ENCODE peak calls at places on chromosomes 12 and 14, in four cellular contexts. Q is HepG2, D is GM12878, R is K562. C is an unnamed sample.

GRCh38 chr14:61561657-61562276 is 133.5 kb upstream of the HIF1A start:
- DNase-seq in Q (peak; percentile 94), D (no peak), R (no peak), C (peak; percentile 99)

GRCh38 chr12:117836999-117837736 is 131.6 kb downstream of the KSR2 start:
- DNase-seq in Q (peak; percentile 35), D (peak; percentile 20), R (peak; percentile 65), C (peak; percentile 87)

GRCh38 chr14:97248973-97249372 is 451.8 kb downstream of the VRK1 start:
- DNase-seq in Q (no peak), D (no peak), R (no peak), C (no peak)

GRCh38 chr12:124601699-124602098 is 34.3 kb upstream of the NCOR2 start:
- DNase-seq in Q (no peak), D (no peak), R (no peak), C (no peak)

GRCh38 chr14:43438056-43438455 is 1069.0 kb downstream of the FSCB start:
- DNase-seq in Q (no peak), D (no peak), R (no peak), C (no peak)

GRCh38 chr12:111445311-111446043 is 39.8 kb downstream of the SH2B3 start:
- DNase-seq in Q (no peak), D (no peak), R (no peak), C (no peak)

GRCh38 chr12:65524666-65525065 is 246.2 kb downstream of the MSRB3 start:
- DNase-seq in Q (no peak), D (no peak), R (no peak), C (peak; percentile 14)

GRCh38 chr14:81727243-81727642 is 193.6 kb upstream of the SEL1L start:
- DNase-seq in Q (no peak), D (no peak), R (no peak), C (no peak)

GRCh38 chr14:61471297-61471980 is 150.1 kb downstream of the PRKCH start:
- DNase-seq in Q (no peak), D (no peak), R (no peak), C (no peak)

GRCh38 chr12:18700254-18700653 is 37.6 kb downstream of the PLCZ1 start:
- DNase-seq in Q (no peak), D (no peak), R (no peak), C (no peak)

GRCh38 chr14:92252291-92252690 is 70.7 kb upstream of the SLC24A4 start:
- DNase-seq in Q (no peak), D (no peak), R (no peak), C (no peak)

GRCh38 chr12:12796171-12796570 is 10.7 kb downstream of the APOLD1 start:
- DNase-seq in Q (no peak), D (no peak), R (no peak), C (no peak)

GRCh38 chr12:10718279-10718821 is 4.8 kb downstream of the YBX3 start:
- DNase-seq in Q (no peak), D (no peak), R (no peak), C (peak; percentile 69)

GRCh38 chr12:14256555-14257169 is 108.8 kb upstream of the ATF7IP start:
- DNase-seq in Q (peak; percentile 52), D (no peak), R (peak; percentile 54), C (peak; percentile 85)

GRCh38 chr14:20403521-20403920 is 9.8 kb downstream of the TEP1 start:
- DNase-seq in Q (no peak), D (no peak), R (no peak), C (no peak)

GRCh38 chr12:27554003-27554402 is 30.0 kb downstream of the PPFIBP1 start:
- DNase-seq in Q (no peak), D (no peak), R (no peak), C (no peak)

GRCh38 chr14:31122921-31123320 is 84.7 kb downstream of the HECTD1 start:
- DNase-seq in Q (no peak), D (no peak), R (no peak), C (no peak)

GRCh38 chr14:60679566-60680258 is 30.4 kb upstream of the SIX1 start:
- DNase-seq in Q (no peak), D (no peak), R (no peak), C (no peak)

GRCh38 chr12:22310276-22310675 is 24.2 kb downstream of the ST8SIA1 start:
- DNase-seq in Q (no peak), D (no peak), R (no peak), C (no peak)
- H3K27ac ChIP-seq in Q (no peak overlapping the region), D (no peak overlapping the region), R (no peak overlapping the region), C (no peak overlapping the region)

GRCh38 chr12:99985631-99986030 is 895 bp upstream of the ANKS1B start:
- DNase-seq in Q (no peak), D (no peak), R (no peak), C (no peak)

GRCh38 chr12:99983721-99984258 is 946 bp downstream of the ANKS1B start:
- DNase-seq in Q (no peak), D (no peak), R (no peak), C (peak; percentile 2)

GRCh38 chr12:99981639-99982190 is 3.0 kb downstream of the ANKS1B start:
- DNase-seq in Q (no peak), D (no peak), R (no peak), C (no peak)

GRCh38 chr12:99984271-99985128 is at the start of gene ANKS1B:
- DNase-seq in Q (no peak), D (no peak), R (peak; percentile 57), C (peak; percentile 19)

DNA sequence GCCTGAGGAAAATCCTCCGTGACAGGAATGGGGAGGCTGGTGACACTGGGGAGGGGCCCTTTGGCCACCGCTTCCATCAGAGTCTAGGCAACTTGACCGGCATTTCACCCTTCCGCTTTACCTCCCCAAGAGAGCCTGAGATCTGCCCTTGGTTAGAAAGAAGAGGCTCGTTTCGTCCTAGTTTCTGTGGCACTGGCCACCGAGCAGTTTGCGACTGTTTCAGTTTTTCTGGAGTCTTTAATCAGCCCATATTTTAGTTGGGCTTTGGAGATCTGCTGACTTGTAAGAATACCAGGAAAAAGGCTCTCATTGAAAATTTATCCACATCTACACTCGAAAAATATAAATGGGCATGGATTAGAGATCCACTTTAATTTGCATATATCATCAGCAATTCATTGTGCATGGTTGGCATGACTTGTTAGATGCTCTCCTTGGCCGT is 414 bp upstream of the ANKS1B start:
- DNase-seq in Q (no peak), D (no peak), R (no peak), C (peak; percentile 40)
- TF ChIP-seq EZH2 in Q (no peak), D (no peak), R (no peak), C (no peak)

GRCh38 chr12:120737557-120738251 is 12.1 kb downstream of the ACADS start:
- DNase-seq in Q (no peak), D (no peak), R (peak; percentile 37), C (no peak)
- TF ChIP-seq MYC in Q (no peak), D (no peak), R (no peak), C (no peak)

GRCh38 chr14:64721391-64721791 is 17.2 kb downstream of the PLEKHG3 start:
- DNase-seq in Q (no peak), D (no peak), R (no peak), C (peak; percentile 27)

GRCh38 chr14:64721899-64722298 is 17.7 kb downstream of the PLEKHG3 start:
- DNase-seq in Q (no peak), D (no peak), R (no peak), C (no peak)

GRCh38 chr14:64718762-64719161 is 14.5 kb downstream of the PLEKHG3 start:
- DNase-seq in Q (no peak), D (no peak), R (no peak), C (no peak)

GRCh38 chr14:64719601-64720000 is 15.4 kb downstream of the PLEKHG3 start:
- DNase-seq in Q (no peak), D (no peak), R (no peak), C (no peak)

GRCh38 chr14:64720190-64720589 is 16.0 kb downstream of the PLEKHG3 start:
- DNase-seq in Q (peak; percentile 67), D (no peak), R (no peak), C (peak; percentile 34)
- H3K27ac ChIP-seq in Q (no peak overlapping the region), D (no peak overlapping the region), R (no peak overlapping the region), C (peak overlapping the region; percentile 31)

GRCh38 chr12:62933220-62933870 is 1.6 kb downstream of the PPM1H start:
- DNase-seq in Q (peak; percentile 52), D (no peak), R (peak; percentile 64), C (peak; percentile 24)

GRCh38 chr12:62930546-62931425 is 4.2 kb downstream of the PPM1H start:
- DNase-seq in Q (no peak), D (no peak), R (no peak), C (no peak)

GRCh38 chr12:62931481-62931880 is 3.5 kb downstream of the PPM1H start:
- DNase-seq in Q (no peak), D (no peak), R (no peak), C (no peak)

GRCh38 chr12:62934799-62935674 is at the start of gene PPM1H:
- DNase-seq in Q (peak; percentile 86), D (no peak), R (peak; percentile 88), C (peak; percentile 63)

GRCh38 chr12:62933871-62934798 is 815 bp downstream of the PPM1H start:
- DNase-seq in Q (no peak), D (no peak), R (peak; percentile 54), C (peak; percentile 44)
- TF ChIP-seq EZH2 in Q (no peak), D (no peak), R (no peak), C (peak; percentile 73)

DNA sequence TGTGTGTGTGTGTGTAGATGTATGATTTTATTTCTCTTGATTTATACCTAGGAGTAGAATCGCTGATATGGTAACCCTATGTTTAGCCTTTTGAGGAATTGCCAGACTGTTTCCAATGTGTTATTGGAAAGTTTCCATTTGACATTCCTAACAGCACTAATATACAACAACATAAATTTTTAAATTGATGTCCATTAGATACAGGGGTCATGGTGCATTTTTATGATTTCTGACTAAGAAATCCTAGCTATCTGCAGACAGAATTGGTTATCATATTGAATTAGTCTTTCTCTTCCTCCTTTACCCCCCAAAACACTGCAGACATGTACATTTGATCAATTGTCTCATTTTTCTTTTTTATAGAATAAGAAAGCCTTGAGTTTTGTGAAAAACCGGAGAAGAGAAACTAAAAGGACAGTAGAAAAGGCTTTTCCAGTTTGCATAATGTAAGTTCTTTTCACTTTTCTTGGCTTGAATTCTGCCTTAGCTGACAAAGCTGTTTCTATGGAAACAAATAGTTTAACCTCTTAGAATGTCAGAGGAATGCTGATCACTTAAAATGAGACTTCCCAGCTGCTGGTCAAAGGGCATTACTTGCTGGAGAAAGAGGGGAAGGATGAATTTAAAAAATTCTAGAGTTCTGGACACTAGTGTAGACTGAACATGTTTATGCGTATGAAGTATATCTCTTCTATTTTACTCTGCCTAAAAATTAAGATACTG is 28.3 kb downstream of the PALS1 start:
- DNase-seq in Q (no peak), D (no peak), R (no peak), C (peak; percentile 30)
- TF ChIP-seq MYC in Q (no peak), D (no peak), R (no peak), C (no peak)

GRCh38 chr14:25009891-25010290 is 40.1 kb downstream of the STXBP6 start:
- DNase-seq in Q (peak; percentile 70), D (no peak), R (no peak), C (no peak)
- H3K27ac ChIP-seq in Q (no peak overlapping the region), D (no peak overlapping the region), R (no peak overlapping the region), C (no peak overlapping the region)

GRCh38 chr12:88716240-88716639 is 136.0 kb upstream of the KITLG start:
- DNase-seq in Q (no peak), D (no peak), R (no peak), C (no peak)
- TF ChIP-seq EZH2 in Q (no peak), D (no peak), R (no peak), C (no peak)

GRCh38 chr12:122681814-122682213 is 21.3 kb downstream of the HCAR2 start:
- DNase-seq in Q (no peak), D (peak; percentile 7), R (no peak), C (no peak)
- TF ChIP-seq MYC in Q (no peak), D (no peak), R (no peak), C (no peak)